ENCODE peak calls at places on chromosomes 12 and 14, in ten cellular contexts. C is epithelial cell of esophagus; T is left cardiac atrium; R is iris pigment epithelial cell; D is HT1080; B is Peyer's patch; J is stimulated activated effector memory CD8-positive, alpha-beta T cell treated with anti-CD3 and anti-CD28 coated beads, Interleukin-12 subunit alpha, Interleukin-12 subunit beta, amount 100 ng/mL, for 72 hours; K is frontal cortex; V is KBM-7; N is stimulated activated CD8-positive, alpha-beta memory T cell treated with anti-CD3 and anti-CD28 coated beads, Interleukin-15, amount 100 ng/mL, for 1 hour. Q is an unnamed sample.

GRCh38 chr12:132075026-132075713 is 68.9 kb downstream of the DDX51 start:
- DNase-seq in C (no peak), T (no peak), R (peak), D (no peak), B (no peak), J (no peak), K (no peak), V (no peak), N (no peak), Q (no peak)

GRCh38 chr12:72271741-72272661 is at the start of gene TRHDE:
- DNase-seq in C (peak), T (peak), R (peak), D (no peak), B (peak), J (no peak), K (peak), V (peak), N (no peak), Q (peak)

GRCh38 chr14:65937079-65937803 is 524.7 kb downstream of the FUT8 start:
- DNase-seq in C (no peak), T (no peak), R (no peak), D (no peak), B (no peak), J (no peak), K (no peak), V (peak), N (no peak), Q (no peak)

GRCh38 chr12:94174576-94174975 is 26.2 kb downstream of the PLXNC1 start:
- DNase-seq in C (no peak), T (no peak), R (no peak), D (no peak), B (peak), J (no peak), K (no peak), V (peak), N (no peak), Q (no peak)

GRCh38 chr12:15439459-15439858 is 117.2 kb downstream of the PTPRO start:
- DNase-seq in C (no peak), T (no peak), R (no peak), D (no peak), B (no peak), J (no peak), K (no peak), V (no peak), N (no peak), Q (no peak)

GRCh38 chr12:108622425-108622824 is 11.3 kb downstream of the SELPLG start:
- DNase-seq in C (peak), T (peak), R (peak), D (peak), B (no peak), J (no peak), K (no peak), V (peak), N (no peak), Q (peak)

GRCh38 chr14:58298880-58299664 is 717 bp downstream of the ARID4A start:
- DNase-seq in C (peak), T (peak), R (peak), D (no peak), B (peak), J (peak), K (peak), V (peak), N (no peak), Q (peak)

GRCh38 chr12:104372048-104372720 is 68.6 kb downstream of the EID3 start:
- DNase-seq in C (no peak), T (no peak), R (no peak), D (peak), B (no peak), J (peak), K (no peak), V (peak), N (no peak), Q (no peak)

GRCh38 chr12:82130763-82131162 is 227.4 kb downstream of the CCDC59 start:
- DNase-seq in C (no peak), T (no peak), R (no peak), D (no peak), B (no peak), J (no peak), K (no peak), V (no peak), N (no peak), Q (no peak)

GRCh38 chr14:21734457-21735074 is 60.9 kb upstream of the OR4E1 start:
- DNase-seq in C (peak), T (no peak), R (peak), D (peak), B (peak), J (no peak), K (no peak), V (peak), N (no peak), Q (peak)

GRCh38 chr12:59234391-59234790 is 314.1 kb upstream of the LRIG3 start:
- DNase-seq in C (no peak), T (no peak), R (no peak), D (no peak), B (no peak), J (no peak), K (no peak), V (no peak), N (no peak), Q (no peak)

GRCh38 chr14:23379331-23380196 is 2.7 kb downstream of the CMTM5 start:
- DNase-seq in C (peak), T (peak), R (peak), D (peak), B (peak), J (peak), K (peak), V (peak), N (peak), Q (peak)

GRCh38 chr14:96568646-96569045 is 66.5 kb downstream of the PAPOLA start:
- DNase-seq in C (no peak), T (no peak), R (no peak), D (no peak), B (no peak), J (no peak), K (no peak), V (no peak), N (no peak), Q (no peak)

GRCh38 chr12:47271800-47272230 is 192.1 kb upstream of the AMIGO2 start:
- DNase-seq in C (no peak), T (no peak), R (no peak), D (no peak), B (no peak), J (no peak), K (no peak), V (no peak), N (no peak), Q (no peak)

GRCh38 chr12:19287302-19287701 is 152.0 kb upstream of the AEBP2 start:
- DNase-seq in C (no peak), T (no peak), R (no peak), D (no peak), B (no peak), J (no peak), K (no peak), V (no peak), N (no peak), Q (no peak)

GRCh38 chr12:110107369-110108281 is 16.5 kb upstream of the IFT81 start:
- DNase-seq in C (peak), T (peak), R (peak), D (peak), B (peak), J (no peak), K (no peak), V (no peak), N (no peak), Q (peak)

GRCh38 chr14:70785556-70785955 is 23.8 kb downstream of the MAP3K9 start:
- DNase-seq in C (peak), T (no peak), R (peak), D (peak), B (no peak), J (no peak), K (no peak), V (no peak), N (no peak), Q (no peak)

GRCh38 chr12:27431185-27431584 is 15.4 kb upstream of the SMCO2 start:
- DNase-seq in C (no peak), T (no peak), R (peak), D (no peak), B (no peak), J (no peak), K (no peak), V (no peak), N (no peak), Q (no peak)

GRCh38 chr12:123995023-123995422 is 22.0 kb downstream of the ZNF664 start:
- DNase-seq in C (peak), T (no peak), R (peak), D (peak), B (no peak), J (no peak), K (no peak), V (no peak), N (no peak), Q (no peak)

GRCh38 chr12:1875608-1876007 is 42.8 kb downstream of the CACNA2D4 start:
- DNase-seq in C (no peak), T (no peak), R (no peak), D (no peak), B (no peak), J (no peak), K (no peak), V (no peak), N (no peak), Q (no peak)

GRCh38 chr12:70271025-70271424 is 27.8 kb downstream of the CNOT2 start:
- DNase-seq in C (no peak), T (no peak), R (no peak), D (no peak), B (no peak), J (no peak), K (no peak), V (no peak), N (no peak), Q (peak)

GRCh38 chr14:70052990-70053389 is 135.8 kb downstream of the SLC8A3 start:
- DNase-seq in C (peak), T (no peak), R (peak), D (no peak), B (no peak), J (no peak), K (no peak), V (peak), N (no peak), Q (peak)

GRCh38 chr12:2540535-2540941 is 254.2 kb upstream of the FKBP4 start:
- DNase-seq in C (no peak), T (peak), R (no peak), D (peak), B (no peak), J (no peak), K (no peak), V (no peak), N (no peak), Q (no peak)

GRCh38 chr12:57476162-57476992 is 3.3 kb downstream of the ARHGAP9 start:
- DNase-seq in C (no peak), T (no peak), R (no peak), D (no peak), B (peak), J (peak), K (no peak), V (peak), N (no peak), Q (no peak)

GRCh38 chr12:47739959-47740358 is 14.7 kb upstream of the ENDOU start:
- DNase-seq in C (no peak), T (peak), R (no peak), D (no peak), B (peak), J (no peak), K (no peak), V (peak), N (no peak), Q (no peak)

GRCh38 chr12:121279507-121279915 is 17.0 kb downstream of the CAMKK2 start:
- DNase-seq in C (no peak), T (peak), R (no peak), D (no peak), B (no peak), J (no peak), K (peak), V (no peak), N (no peak), Q (no peak)